ENCODE peak calls at places on chromosomes 1 and 21, in ten cellular contexts. Z is fibroblast of the conjunctiva; R is ELR; O is A549; I is CD8-positive, alpha-beta memory T cell; D is stimulated activated naive CD8-positive, alpha-beta T cell treated with anti-CD3 and anti-CD28 coated beads, Interleukin-15, Interleukin-2, amounts not matched to agents 100 U/mL and 50 U/mL, for 24 hours; E is C1 segment of cervical spinal cord; F is RKO; X is naive thymus-derived CD8-positive, alpha-beta T cell; H is EL. P is an unnamed sample.

GRCh38 chr1:36349839-36350238 is 26.4 kb upstream of the EVA1B start:
- DNase-seq in Z (no peak), R (no peak), O (no peak), I (no peak), D (no peak), E (no peak), F (no peak), X (no peak), H (peak; percentile 29), P (no peak)

GRCh38 chr1:198776602-198777029 is 137.8 kb downstream of the PTPRC start:
- DNase-seq in Z (peak; percentile 27), R (peak; percentile 99), O (no peak), I (no peak), D (peak; percentile 16), E (peak; percentile 15), F (peak; percentile 61), X (no peak), H (peak; percentile 94), P (peak; percentile 90)

GRCh38 chr1:71193153-71193552 is 112.3 kb upstream of the ZRANB2 start:
- DNase-seq in Z (no peak), R (no peak), O (no peak), I (no peak), D (no peak), E (no peak), F (no peak), X (no peak), H (no peak), P (no peak)

GRCh38 chr1:10943991-10944730 is 68.3 kb upstream of the TARDBP start:
- DNase-seq in Z (no peak), R (peak; percentile 23), O (no peak), I (no peak), D (no peak), E (no peak), F (no peak), X (no peak), H (peak; percentile 28), P (no peak)

GRCh38 chr1:59592924-59593323 is 221.8 kb upstream of the HOOK1 start:
- DNase-seq in Z (no peak), R (no peak), O (no peak), I (no peak), D (no peak), E (no peak), F (no peak), X (no peak), H (no peak), P (no peak)

GRCh38 chr1:54327386-54328116 is 78.6 kb downstream of the SSBP3 start:
- DNase-seq in Z (no peak), R (peak; percentile 34), O (no peak), I (no peak), D (no peak), E (no peak), F (no peak), X (no peak), H (peak; percentile 19), P (no peak)

GRCh38 chr1:216847385-216848036 is 124.3 kb upstream of the ESRRG start:
- DNase-seq in Z (no peak), R (peak; percentile 56), O (no peak), I (no peak), D (no peak), E (no peak), F (peak; percentile 10), X (no peak), H (peak; percentile 65), P (no peak)

GRCh38 chr1:226960944-226961765 is 21.1 kb downstream of the COQ8A start:
- DNase-seq in Z (no peak), R (no peak), O (no peak), I (no peak), D (peak; percentile 21), E (no peak), F (no peak), X (no peak), H (no peak), P (no peak)

GRCh38 chr21:41233913-41234312 is 66.0 kb downstream of the BACE2 start:
- DNase-seq in Z (no peak), R (no peak), O (no peak), I (no peak), D (no peak), E (no peak), F (no peak), X (no peak), H (no peak), P (no peak)

P was measured in GDM1.